ENCODE peak calls at places on chromosome 17, in ten cellular contexts. One of them, this sample, is unnamed.
A peak's percentile ranks its signal among the peaks of the same experiment; 100 is the strongest.

GRCh38 chr17:31355935-31356334 is 34.5 kb upstream of the EVI2A start:
- DNase-seq in stomach: no peak
- DNase-seq in heart left ventricle: no peak
- DNase-seq in Panc1: no peak
- DNase-seq in heart right ventricle: no peak
- DNase-seq in uterus: no peak
- DNase-seq in PC-3: no peak
- DNase-seq in breast epithelium: no peak
- DNase-seq in A549: no peak
- DNase-seq in mucosa of descending colon: no peak
- DNase-seq in this sample: no peak

GRCh38 chr17:9232591-9233270 is 211.4 kb downstream of the NTN1 start:
- DNase-seq in mucosa of descending colon: peak; percentile 48
- DNase-seq in uterus: peak; percentile 93
- DNase-seq in PC-3: no peak
- DNase-seq in A549: no peak
- DNase-seq in Panc1: no peak
- DNase-seq in breast epithelium: no peak
- DNase-seq in stomach: no peak
- DNase-seq in heart left ventricle: no peak
- DNase-seq in heart right ventricle: no peak
- DNase-seq in this sample: no peak

GRCh38 chr17:80108321-80108971 is 7.1 kb downstream of the GAA start:
- DNase-seq in heart right ventricle: no peak
- DNase-seq in breast epithelium: no peak
- DNase-seq in heart left ventricle: no peak
- DNase-seq in Panc1: no peak
- DNase-seq in PC-3: no peak
- DNase-seq in A549: no peak
- DNase-seq in stomach: no peak
- DNase-seq in mucosa of descending colon: no peak
- DNase-seq in uterus: no peak
- DNase-seq in this sample: no peak

GRCh38 chr17:7016406-7016805 is 4.0 kb downstream of the RNASEK start:
- DNase-seq in PC-3: no peak
- DNase-seq in Panc1: no peak
- DNase-seq in mucosa of descending colon: no peak
- DNase-seq in uterus: no peak
- DNase-seq in stomach: no peak
- DNase-seq in breast epithelium: no peak
- DNase-seq in A549: no peak
- DNase-seq in heart right ventricle: no peak
- DNase-seq in heart left ventricle: no peak
- DNase-seq in this sample: no peak

GRCh38 chr17:31724619-31725018 is 134.4 kb downstream of the COPRS start:
- DNase-seq in uterus: no peak
- DNase-seq in A549: no peak
- DNase-seq in heart right ventricle: no peak
- DNase-seq in mucosa of descending colon: no peak
- DNase-seq in PC-3: no peak
- DNase-seq in heart left ventricle: no peak
- DNase-seq in breast epithelium: no peak
- DNase-seq in Panc1: no peak
- DNase-seq in stomach: no peak
- DNase-seq in this sample: no peak

GRCh38 chr17:82384051-82384729 is 12.6 kb downstream of the UTS2R start:
- DNase-seq in uterus: no peak
- DNase-seq in breast epithelium: no peak
- DNase-seq in heart left ventricle: no peak
- DNase-seq in heart right ventricle: no peak
- DNase-seq in Panc1: no peak
- DNase-seq in PC-3: no peak
- DNase-seq in A549: no peak
- DNase-seq in mucosa of descending colon: peak; percentile 27
- DNase-seq in stomach: no peak
- DNase-seq in this sample: no peak

GRCh38 chr17:36652716-36653115 is 51.3 kb downstream of the MRM1 start:
- DNase-seq in stomach: no peak
- DNase-seq in uterus: no peak
- DNase-seq in mucosa of descending colon: peak; percentile 73
- DNase-seq in heart left ventricle: no peak
- DNase-seq in A549: no peak
- DNase-seq in breast epithelium: no peak
- DNase-seq in heart right ventricle: no peak
- DNase-seq in Panc1: no peak
- DNase-seq in PC-3: peak; percentile 3
- DNase-seq in this sample: no peak

GRCh38 chr17:19260958-19261357 is 23.8 kb downstream of the EPN2 start:
- DNase-seq in uterus: peak; percentile 43
- DNase-seq in breast epithelium: no peak
- DNase-seq in mucosa of descending colon: no peak
- DNase-seq in Panc1: no peak
- DNase-seq in heart left ventricle: no peak
- DNase-seq in PC-3: peak; percentile 66
- DNase-seq in heart right ventricle: no peak
- DNase-seq in stomach: no peak
- DNase-seq in A549: peak; percentile 50
- DNase-seq in this sample: no peak

GRCh38 chr17:35295686-35296085 is 52.8 kb downstream of the SLFN5 start:
- DNase-seq in stomach: no peak
- DNase-seq in Panc1: no peak
- DNase-seq in uterus: no peak
- DNase-seq in breast epithelium: no peak
- DNase-seq in PC-3: peak; percentile 5
- DNase-seq in mucosa of descending colon: no peak
- DNase-seq in heart left ventricle: no peak
- DNase-seq in A549: no peak
- DNase-seq in heart right ventricle: no peak
- DNase-seq in this sample: no peak

GRCh38 chr17:35298639-35299038 is 55.8 kb downstream of the SLFN5 start:
- DNase-seq in A549: no peak
- DNase-seq in mucosa of descending colon: no peak
- DNase-seq in stomach: no peak
- DNase-seq in heart right ventricle: no peak
- DNase-seq in heart left ventricle: no peak
- DNase-seq in breast epithelium: no peak
- DNase-seq in uterus: no peak
- DNase-seq in PC-3: no peak
- DNase-seq in Panc1: no peak
- DNase-seq in this sample: no peak

GRCh38 chr17:35299108-35299507 is 56.2 kb downstream of the SLFN5 start:
- DNase-seq in uterus: no peak
- DNase-seq in breast epithelium: peak; percentile 75
- DNase-seq in Panc1: no peak
- DNase-seq in heart right ventricle: no peak
- DNase-seq in mucosa of descending colon: no peak
- DNase-seq in PC-3: peak; percentile 81
- DNase-seq in stomach: peak; percentile 82
- DNase-seq in A549: no peak
- DNase-seq in heart left ventricle: no peak
- DNase-seq in this sample: no peak

GRCh38 chr17:35294756-35295155 is 51.9 kb downstream of the SLFN5 start:
- DNase-seq in A549: no peak
- DNase-seq in heart right ventricle: no peak
- DNase-seq in Panc1: no peak
- DNase-seq in mucosa of descending colon: no peak
- DNase-seq in PC-3: no peak
- DNase-seq in uterus: no peak
- DNase-seq in stomach: no peak
- DNase-seq in heart left ventricle: no peak
- DNase-seq in breast epithelium: no peak
- DNase-seq in this sample: no peak

DNA sequence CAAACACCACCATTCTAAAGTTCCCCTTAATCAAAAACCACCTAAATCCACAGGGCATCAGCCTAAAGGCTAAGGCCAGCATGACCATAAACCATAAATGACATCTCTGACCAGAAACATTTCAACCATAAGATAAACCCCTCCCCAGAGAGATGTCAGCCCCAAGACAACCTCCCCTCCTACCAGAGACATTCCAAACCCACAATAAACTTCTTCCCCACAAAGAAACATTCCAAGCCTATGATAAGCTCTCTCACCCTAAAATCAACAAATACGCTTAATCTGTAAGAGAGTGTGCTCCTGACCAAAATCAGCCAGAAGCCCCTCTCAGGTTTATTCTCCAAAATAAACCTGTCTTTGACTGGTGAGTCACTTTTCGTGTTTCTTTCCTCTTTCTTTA is 54.8 kb downstream of the SLFN5 start:
- DNase-seq in mucosa of descending colon: no peak
- DNase-seq in PC-3: peak; percentile 8
- DNase-seq in stomach: no peak
- DNase-seq in uterus: no peak
- DNase-seq in A549: no peak
- DNase-seq in heart right ventricle: no peak
- DNase-seq in heart left ventricle: no peak
- DNase-seq in Panc1: no peak
- DNase-seq in breast epithelium: no peak
- DNase-seq in this sample: no peak
- H3K9me3 ChIP-seq in mucosa of descending colon: no peaks in the 10 kb centered on the region
- H3K9me3 ChIP-seq in PC-3: no peaks in the 10 kb centered on the region
- H3K9me3 ChIP-seq in stomach: peaks cover 17% of the 10 kb centered on the region
- H3K9me3 ChIP-seq in uterus: no peaks in the 10 kb centered on the region
- H3K9me3 ChIP-seq in A549: peaks cover 22% of the 10 kb centered on the region
- H3K9me3 ChIP-seq in heart right ventricle: peaks cover 6% of the 10 kb centered on the region
- H3K9me3 ChIP-seq in heart left ventricle: no peaks in the 10 kb centered on the region
- H3K9me3 ChIP-seq in Panc1: no peaks in the 10 kb centered on the region
- H3K9me3 ChIP-seq in breast epithelium: peaks cover 3% of the 10 kb centered on the region
- H3K9me3 ChIP-seq in this sample: peaks cover 15% of the 10 kb centered on the region

GRCh38 chr17:56633681-56634080 is 40.2 kb downstream of the NOG start:
- DNase-seq in heart left ventricle: no peak
- DNase-seq in A549: no peak
- DNase-seq in uterus: no peak
- DNase-seq in breast epithelium: no peak
- DNase-seq in heart right ventricle: no peak
- DNase-seq in Panc1: no peak
- DNase-seq in PC-3: peak; percentile 22
- DNase-seq in stomach: no peak
- DNase-seq in mucosa of descending colon: no peak
- DNase-seq in this sample: no peak

GRCh38 chr17:56629450-56630187 is 36.1 kb downstream of the NOG start:
- DNase-seq in heart right ventricle: no peak
- DNase-seq in A549: peak; percentile 45
- DNase-seq in PC-3: peak; percentile 71
- DNase-seq in heart left ventricle: no peak
- DNase-seq in uterus: no peak
- DNase-seq in mucosa of descending colon: no peak
- DNase-seq in breast epithelium: no peak
- DNase-seq in stomach: no peak
- DNase-seq in Panc1: no peak
- DNase-seq in this sample: peak; percentile 7

GRCh38 chr17:56624947-56625346 is 31.4 kb downstream of the NOG start:
- DNase-seq in heart left ventricle: no peak
- DNase-seq in PC-3: no peak
- DNase-seq in breast epithelium: no peak
- DNase-seq in uterus: no peak
- DNase-seq in stomach: no peak
- DNase-seq in Panc1: no peak
- DNase-seq in mucosa of descending colon: no peak
- DNase-seq in A549: no peak
- DNase-seq in heart right ventricle: no peak
- DNase-seq in this sample: no peak

GRCh38 chr17:56635640-56636039 is 42.1 kb downstream of the NOG start:
- DNase-seq in breast epithelium: no peak
- DNase-seq in Panc1: no peak
- DNase-seq in PC-3: peak; percentile 75
- DNase-seq in mucosa of descending colon: no peak
- DNase-seq in heart left ventricle: no peak
- DNase-seq in A549: no peak
- DNase-seq in uterus: no peak
- DNase-seq in stomach: no peak
- DNase-seq in heart right ventricle: no peak
- DNase-seq in this sample: no peak

DNA sequence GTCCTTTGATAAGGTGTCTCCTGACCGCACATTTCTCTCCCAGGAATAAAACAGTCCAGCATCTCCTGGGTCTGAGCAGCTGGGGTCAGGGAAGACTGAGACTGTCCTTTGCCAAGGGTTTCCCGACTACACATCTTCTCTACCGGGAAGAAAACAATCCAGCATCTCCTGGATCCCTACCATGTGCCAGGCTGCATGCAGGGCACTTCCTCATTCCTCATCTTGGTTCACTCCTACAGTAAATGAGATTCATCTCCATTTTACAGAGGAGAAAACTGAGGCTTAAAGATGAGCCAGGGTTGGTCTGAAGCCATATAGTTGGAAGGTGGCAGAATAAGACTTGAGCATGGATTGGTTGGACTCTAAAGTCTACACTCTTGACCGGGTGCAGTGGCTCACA is 36.7 kb downstream of the NOG start:
- DNase-seq in PC-3: no peak
- DNase-seq in heart right ventricle: no peak
- DNase-seq in heart left ventricle: no peak
- DNase-seq in mucosa of descending colon: no peak
- DNase-seq in breast epithelium: no peak
- DNase-seq in Panc1: no peak
- DNase-seq in A549: no peak
- DNase-seq in stomach: no peak
- DNase-seq in uterus: no peak
- DNase-seq in this sample: no peak
- TF ChIP-seq CTCF in PC-3: peak; percentile 9
- TF ChIP-seq CTCF in heart right ventricle: no peak
- TF ChIP-seq CTCF in heart left ventricle: no peak
- TF ChIP-seq CTCF in mucosa of descending colon: no peak
- TF ChIP-seq CTCF in breast epithelium: no peak
- TF ChIP-seq CTCF in Panc1: no peak
- TF ChIP-seq CTCF in A549: no peak
- TF ChIP-seq CTCF in stomach: no peak
- TF ChIP-seq CTCF in uterus: no peak
- TF ChIP-seq CTCF in this sample: no peak

GRCh38 chr17:78391051-78391431 is 12.6 kb downstream of the PGS1 start:
- DNase-seq in uterus: no peak
- DNase-seq in PC-3: no peak
- DNase-seq in heart right ventricle: no peak
- DNase-seq in A549: no peak
- DNase-seq in heart left ventricle: no peak
- DNase-seq in stomach: no peak
- DNase-seq in breast epithelium: no peak
- DNase-seq in mucosa of descending colon: no peak
- DNase-seq in Panc1: no peak
- DNase-seq in this sample: no peak

GRCh38 chr17:78391843-78392242 is 13.4 kb downstream of the PGS1 start:
- DNase-seq in Panc1: no peak
- DNase-seq in mucosa of descending colon: no peak
- DNase-seq in A549: peak; percentile 42
- DNase-seq in uterus: no peak
- DNase-seq in stomach: no peak
- DNase-seq in PC-3: peak; percentile 81
- DNase-seq in heart left ventricle: no peak
- DNase-seq in breast epithelium: no peak
- DNase-seq in heart right ventricle: no peak
- DNase-seq in this sample: no peak

GRCh38 chr17:78384479-78385175 is 6.2 kb downstream of the PGS1 start:
- DNase-seq in heart left ventricle: no peak
- DNase-seq in A549: no peak
- DNase-seq in uterus: no peak
- DNase-seq in PC-3: no peak
- DNase-seq in mucosa of descending colon: no peak
- DNase-seq in stomach: no peak
- DNase-seq in Panc1: no peak
- DNase-seq in breast epithelium: no peak
- DNase-seq in heart right ventricle: no peak
- DNase-seq in this sample: no peak

GRCh38 chr17:78390241-78391050 is 12.0 kb downstream of the PGS1 start:
- DNase-seq in A549: peak; percentile 75
- DNase-seq in uterus: peak; percentile 57
- DNase-seq in stomach: no peak
- DNase-seq in mucosa of descending colon: no peak
- DNase-seq in heart left ventricle: no peak
- DNase-seq in PC-3: peak; percentile 66
- DNase-seq in breast epithelium: no peak
- DNase-seq in heart right ventricle: peak; percentile 38
- DNase-seq in Panc1: no peak
- DNase-seq in this sample: peak; percentile 96

DNA sequence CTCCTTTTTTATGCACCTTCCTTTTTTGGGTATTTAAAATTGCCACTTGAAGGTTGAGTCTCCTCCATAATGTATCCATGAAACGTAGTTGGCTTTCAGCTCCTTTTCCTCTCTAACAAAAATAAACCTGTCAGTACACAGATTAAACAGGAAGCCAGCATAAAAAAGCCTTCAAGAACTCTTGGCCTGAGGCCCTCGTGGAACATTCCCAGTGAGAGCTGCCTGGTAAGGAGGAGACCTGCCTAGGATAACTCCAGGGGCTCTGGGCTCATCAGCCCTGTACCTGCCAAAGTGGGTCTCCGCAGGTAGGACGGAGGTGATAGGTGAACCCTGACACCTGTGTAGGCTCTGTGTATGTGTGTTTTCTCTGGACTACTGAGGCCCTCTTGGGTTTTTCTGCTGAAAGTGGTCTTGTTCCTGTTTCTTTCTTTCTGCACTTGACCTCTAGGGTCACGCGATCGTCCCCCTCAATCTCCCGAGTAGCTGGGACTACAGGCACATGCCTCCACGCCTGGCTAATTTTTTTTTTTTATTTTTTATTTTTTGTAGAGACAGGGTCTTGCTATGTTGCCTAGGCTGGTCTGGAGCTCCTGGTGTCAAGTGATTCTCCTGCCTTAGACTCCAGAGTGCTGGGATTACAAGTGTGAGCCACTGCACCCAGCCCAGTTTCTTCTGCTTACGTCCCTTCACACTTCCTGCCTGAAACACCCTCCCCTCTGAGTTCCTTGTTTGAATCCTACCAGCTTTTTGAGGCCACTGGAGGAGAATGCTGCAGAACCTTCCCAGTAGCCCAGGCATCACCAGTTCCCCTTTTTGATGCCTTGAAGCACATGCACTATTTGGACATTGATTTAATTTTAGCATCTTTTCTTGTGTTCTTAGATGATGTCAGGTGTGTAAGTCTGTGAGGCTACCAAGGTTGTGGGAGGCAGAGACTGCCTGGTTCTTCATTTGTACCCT is 9.8 kb downstream of the PGS1 start:
- DNase-seq in Panc1: no peak
- DNase-seq in A549: no peak
- DNase-seq in breast epithelium: no peak
- DNase-seq in mucosa of descending colon: no peak
- DNase-seq in heart right ventricle: peak; percentile 65
- DNase-seq in PC-3: no peak
- DNase-seq in heart left ventricle: peak; percentile 46
- DNase-seq in stomach: no peak
- DNase-seq in uterus: peak; percentile 74
- DNase-seq in this sample: no peak
- H3K4me3 ChIP-seq in Panc1: no peak overlapping the region
- H3K4me3 ChIP-seq in A549: no peak overlapping the region
- H3K4me3 ChIP-seq in breast epithelium: no peak overlapping the region
- H3K4me3 ChIP-seq in mucosa of descending colon: no peak overlapping the region
- H3K4me3 ChIP-seq in heart right ventricle: no peak overlapping the region
- H3K4me3 ChIP-seq in PC-3: no peak overlapping the region
- H3K4me3 ChIP-seq in heart left ventricle: no peak overlapping the region
- H3K4me3 ChIP-seq in stomach: no peak overlapping the region
- H3K4me3 ChIP-seq in uterus: no peak overlapping the region
- H3K4me3 ChIP-seq in this sample: no peak overlapping the region

DNA sequence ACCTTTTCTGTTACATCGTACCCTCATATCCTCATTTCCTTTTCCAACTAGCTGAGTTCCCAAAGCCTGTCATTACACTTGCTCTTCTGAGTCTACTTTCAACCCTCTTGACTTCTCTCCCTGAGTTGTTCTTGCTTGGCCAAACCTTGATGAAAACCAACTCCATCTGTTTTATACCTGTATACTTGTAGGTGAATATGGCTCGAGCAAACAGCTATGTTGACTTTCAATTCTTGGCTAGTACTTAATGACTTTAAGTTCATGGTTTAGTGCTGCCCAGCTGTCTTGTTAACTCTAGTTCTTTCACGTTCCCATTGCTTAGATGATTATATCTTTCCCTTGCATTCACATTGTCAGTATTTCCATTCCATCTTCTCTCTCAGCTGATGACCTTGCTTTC is 14.8 kb downstream of the TANC2 start:
- DNase-seq in mucosa of descending colon: no peak
- DNase-seq in breast epithelium: no peak
- DNase-seq in uterus: no peak
- DNase-seq in A549: no peak
- DNase-seq in stomach: no peak
- DNase-seq in Panc1: no peak
- DNase-seq in heart right ventricle: no peak
- DNase-seq in PC-3: no peak
- DNase-seq in heart left ventricle: no peak
- DNase-seq in this sample: no peak
- H3K9me3 ChIP-seq in mucosa of descending colon: peaks cover 24% of the 10 kb centered on the region
- H3K9me3 ChIP-seq in breast epithelium: peaks cover 18% of the 10 kb centered on the region
- H3K9me3 ChIP-seq in uterus: no peaks in the 10 kb centered on the region
- H3K9me3 ChIP-seq in A549: peaks cover 33% of the 10 kb centered on the region
- H3K9me3 ChIP-seq in stomach: peaks cover 18% of the 10 kb centered on the region
- H3K9me3 ChIP-seq in Panc1: peaks cover 43% of the 10 kb centered on the region
- H3K9me3 ChIP-seq in heart right ventricle: peaks cover 52% of the 10 kb centered on the region
- H3K9me3 ChIP-seq in PC-3: peaks cover 18% of the 10 kb centered on the region
- H3K9me3 ChIP-seq in heart left ventricle: no peaks in the 10 kb centered on the region
- H3K9me3 ChIP-seq in this sample: no peaks in the 10 kb centered on the region